ENCODE peak calls at places on chromosomes 7 and 10, in five cellular contexts. Q, H, D, B and A are unnamed samples.

GRCh38 chr7:8274589-8274988 is 12.6 kb upstream of the ICA1 start:
- DNase-seq in Q (no peak), H (no peak), D (no peak), B (no peak), A (no peak)

GRCh38 chr10:23408330-23408976 is 30.4 kb upstream of the OTUD1 start:
- DNase-seq in Q (no peak), H (peak), D (no peak), B (peak), A (no peak)

GRCh38 chr10:117860823-117861222 is 185.9 kb downstream of the RAB11FIP2 start:
- DNase-seq in Q (peak), H (peak), D (peak), B (peak), A (no peak)

GRCh38 chr7:127845497-127846214 is 185.6 kb downstream of the LRRC4 start:
- DNase-seq in Q (no peak), H (no peak), D (no peak), B (no peak), A (no peak)

GRCh38 chr7:151125459-151125834 is 39.2 kb downstream of the AGAP3 start:
- DNase-seq in Q (no peak), H (no peak), D (no peak), B (no peak), A (no peak)

GRCh38 chr10:3808689-3809199 is 23.7 kb upstream of the KLF6 start:
- DNase-seq in Q (no peak), H (no peak), D (no peak), B (no peak), A (no peak)

GRCh38 chr7:159045839-159046238 is 98.8 kb downstream of the VIPR2 start:
- DNase-seq in Q (no peak), H (no peak), D (no peak), B (no peak), A (no peak)

GRCh38 chr7:41967156-41967555 is 264.3 kb upstream of the INHBA start:
- DNase-seq in Q (no peak), H (peak), D (no peak), B (no peak), A (no peak)

GRCh38 chr7:68488366-68489060 is 1109.8 kb upstream of the AUTS2 start:
- DNase-seq in Q (no peak), H (no peak), D (no peak), B (peak), A (no peak)

GRCh38 chr7:74404741-74405140 is 49.0 kb upstream of the GTF2IRD1 start:
- DNase-seq in Q (no peak), H (no peak), D (no peak), B (no peak), A (no peak)

GRCh38 chr7:155215576-155216325 is 81.9 kb upstream of the INSIG1 start:
- DNase-seq in Q (no peak), H (no peak), D (no peak), B (peak), A (no peak)

GRCh38 chr10:97427571-97428179 is 1.7 kb downstream of the PGAM1 start:
- DNase-seq in Q (no peak), H (peak), D (no peak), B (peak), A (no peak)

GRCh38 chr10:122127943-122128342 is 139.0 kb downstream of the TACC2 start:
- DNase-seq in Q (no peak), H (peak), D (no peak), B (no peak), A (no peak)

GRCh38 chr7:121383235-121383634 is 12.9 kb downstream of the FAM3C start:
- DNase-seq in Q (no peak), H (no peak), D (no peak), B (no peak), A (no peak)

GRCh38 chr7:2956526-2957368 is 86.9 kb downstream of the CARD11 start:
- DNase-seq in Q (peak), H (peak), D (peak), B (peak), A (no peak)

GRCh38 chr7:83161186-83161585 is 1.5 kb downstream of the PCLO start:
- DNase-seq in Q (no peak), H (no peak), D (no peak), B (no peak), A (no peak)

GRCh38 chr7:129054438-129055293 is at the start of gene TNPO3:
- DNase-seq in Q (peak), H (peak), D (peak), B (peak), A (peak)

GRCh38 chr7:139231513-139232376 is 708 bp downstream of the UBN2 start:
- DNase-seq in Q (peak), H (peak), D (peak), B (peak), A (no peak)

GRCh38 chr10:34710391-34710751 is 104.7 kb downstream of the PARD3 start:
- DNase-seq in Q (peak), H (peak), D (no peak), B (no peak), A (no peak)

GRCh38 chr7:98294798-98295382 is 13.4 kb downstream of the BRI3 start:
- DNase-seq in Q (peak), H (peak), D (peak), B (peak), A (no peak)

GRCh38 chr7:3895341-3895740 is 594.3 kb downstream of the SDK1 start:
- DNase-seq in Q (no peak), H (no peak), D (no peak), B (no peak), A (no peak)

GRCh38 chr10:77710081-77710551 is 72.5 kb upstream of the KCNMA1 start:
- DNase-seq in Q (no peak), H (no peak), D (no peak), B (no peak), A (peak)

GRCh38 chr10:119892188-119893065 is at the start of gene SEC23IP:
- DNase-seq in Q (peak), H (peak), D (peak), B (peak), A (peak)

GRCh38 chr7:92765725-92766124 is 70.6 kb downstream of the CDK6 start:
- DNase-seq in Q (no peak), H (peak), D (no peak), B (no peak), A (no peak)

GRCh38 chr10:133210398-133211140 is 19.4 kb upstream of the UTF1 start:
- DNase-seq in Q (no peak), H (no peak), D (no peak), B (no peak), A (no peak)

GRCh38 chr7:71871446-71871845 is 540.7 kb downstream of the CALN1 start:
- DNase-seq in Q (no peak), H (no peak), D (peak), B (peak), A (no peak)

GRCh38 chr10:103145860-103146466 is 47.1 kb downstream of the NT5C2 start:
- DNase-seq in Q (no peak), H (peak), D (peak), B (peak), A (no peak)

GRCh38 chr7:76074972-76075370 is 27.1 kb downstream of the MDH2 start:
- DNase-seq in Q (no peak), H (peak), D (no peak), B (no peak), A (no peak)

GRCh38 chr7:2821842-2822507 is 22.1 kb downstream of the GNA12 start:
- DNase-seq in Q (no peak), H (peak), D (no peak), B (no peak), A (no peak)

GRCh38 chr7:77433901-77434300 is 17.8 kb upstream of the GSAP start:
- DNase-seq in Q (no peak), H (no peak), D (no peak), B (no peak), A (no peak)

GRCh38 chr10:88926484-88927249 is 25.9 kb downstream of the ACTA2 start:
- DNase-seq in Q (no peak), H (peak), D (no peak), B (no peak), A (no peak)

DNA sequence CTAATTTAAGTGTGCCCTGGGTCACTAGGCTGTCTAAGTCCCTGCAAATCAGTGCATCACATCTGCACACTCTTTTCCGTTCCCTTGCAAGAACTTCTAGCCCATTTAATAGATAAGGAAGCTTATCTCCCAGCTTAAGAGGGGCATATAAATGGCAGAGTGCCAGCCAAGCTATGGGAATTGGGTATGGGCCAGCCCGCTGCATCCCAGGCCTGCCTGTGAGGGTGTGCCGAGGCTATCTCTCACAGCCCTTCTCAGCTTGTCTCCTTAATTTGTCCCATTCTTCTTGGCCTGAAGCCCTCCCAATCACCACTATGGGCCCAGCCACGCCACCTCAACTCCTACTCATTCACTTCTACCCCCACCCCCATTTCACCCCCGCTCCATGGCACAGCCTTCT is 14.7 kb downstream of the AQP1 start:
- DNase-seq in Q (no peak), H (no peak), D (no peak), B (peak), A (no peak)
- TF ChIP-seq RCOR1 in Q (no peak), H (no peak), D (no peak), B (peak), A (no peak)

DNA sequence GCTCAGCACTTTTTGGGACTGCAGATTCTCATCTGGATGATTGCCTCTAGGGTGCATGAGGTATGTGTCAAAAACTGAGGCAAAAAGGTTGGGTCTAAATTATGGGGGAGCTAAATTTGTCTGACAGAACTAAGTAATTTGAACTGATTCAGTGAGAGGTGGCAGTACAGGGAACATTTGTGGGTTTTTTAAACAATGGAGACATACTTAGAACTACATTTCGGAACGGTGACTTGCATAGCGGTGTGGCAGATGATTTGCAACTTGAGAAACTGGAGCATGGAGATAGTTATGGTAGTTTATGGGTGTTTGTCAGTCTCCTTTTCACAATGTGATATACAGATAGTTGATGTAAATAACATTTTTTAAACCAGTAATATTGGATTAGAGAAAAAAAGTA is 14.6 kb downstream of the TBC1D12 start:
- DNase-seq in Q (no peak), H (no peak), D (no peak), B (no peak), A (no peak)
- TF ChIP-seq RCOR1 in Q (no peak), H (no peak), D (no peak), B (no peak), A (no peak)

DNA sequence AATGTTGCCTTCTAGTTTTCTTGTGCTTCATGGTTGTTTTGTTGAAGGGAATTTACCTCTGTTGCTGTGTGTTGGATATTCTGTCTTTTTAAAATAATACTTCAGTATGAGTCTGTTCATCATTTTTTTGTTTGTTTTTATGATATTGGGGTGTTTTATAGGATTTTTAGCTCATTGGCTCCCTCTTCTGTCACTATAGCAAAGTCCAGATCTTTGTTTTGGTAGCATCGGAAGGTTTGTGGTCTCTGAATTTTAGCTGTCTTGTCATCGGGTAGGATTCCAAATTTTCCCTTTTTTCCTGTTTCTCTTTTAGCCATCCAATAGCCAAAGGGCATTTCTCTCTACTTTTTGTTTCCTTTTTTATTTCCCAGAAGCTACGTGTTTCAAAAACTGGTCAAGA is 91.4 kb downstream of the EXOC4 start:
- DNase-seq in Q (peak), H (peak), D (peak), B (peak), A (no peak)
- TF ChIP-seq RCOR1 in Q (no peak), H (no peak), D (no peak), B (peak), A (no peak)

GRCh38 chr7:81623251-81623855 is 146.5 kb downstream of the HGF start:
- DNase-seq in Q (no peak), H (peak), D (no peak), B (no peak), A (no peak)

GRCh38 chr7:81621893-81622292 is 148.0 kb downstream of the HGF start:
- DNase-seq in Q (no peak), H (no peak), D (no peak), B (no peak), A (no peak)

GRCh38 chr7:81616951-81617350 is 152.9 kb downstream of the HGF start:
- DNase-seq in Q (no peak), H (peak), D (no peak), B (no peak), A (peak)

GRCh38 chr7:81624021-81624630 is 145.7 kb downstream of the HGF start:
- DNase-seq in Q (no peak), H (peak), D (no peak), B (no peak), A (no peak)

DNA sequence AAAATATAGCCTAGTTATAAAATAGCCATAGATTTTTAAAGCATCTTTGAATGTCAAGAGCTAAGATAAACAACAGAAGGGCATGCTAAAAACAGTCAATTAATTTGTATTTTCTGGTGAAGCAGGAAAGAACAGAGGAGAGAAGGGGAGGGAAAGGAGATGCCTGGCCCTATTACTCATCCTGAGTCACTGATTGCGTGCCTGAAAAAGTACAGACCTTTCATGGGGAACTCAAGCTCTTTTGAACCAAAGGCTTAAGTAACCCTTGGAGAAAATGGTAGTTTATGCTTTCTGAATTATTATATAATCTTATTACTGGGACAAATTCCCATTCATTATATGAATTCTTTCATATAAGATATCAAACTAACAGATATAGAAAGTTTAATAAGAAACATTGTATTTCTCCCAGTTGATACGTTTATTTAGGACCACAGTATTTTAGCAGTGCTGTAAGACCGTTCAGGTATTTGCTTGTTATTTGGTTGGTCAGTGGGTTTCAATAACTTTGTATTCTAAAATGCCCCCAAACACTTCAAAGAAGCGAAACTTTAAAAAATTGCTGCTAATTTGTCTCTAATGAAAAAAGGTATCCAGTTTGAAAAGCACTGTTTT is 151.3 kb downstream of the HGF start:
- DNase-seq in Q (peak), H (peak), D (no peak), B (no peak), A (no peak)
- TF ChIP-seq RCOR1 in Q (no peak), H (no peak), D (no peak), B (no peak), A (no peak)

GRCh38 chr7:85997515-85997914 is 646.2 kb upstream of the GRM3 start:
- DNase-seq in Q (no peak), H (no peak), D (no peak), B (no peak), A (no peak)
- TF ChIP-seq RCOR1 in Q (no peak), H (no peak), D (no peak), B (no peak), A (no peak)

DNA sequence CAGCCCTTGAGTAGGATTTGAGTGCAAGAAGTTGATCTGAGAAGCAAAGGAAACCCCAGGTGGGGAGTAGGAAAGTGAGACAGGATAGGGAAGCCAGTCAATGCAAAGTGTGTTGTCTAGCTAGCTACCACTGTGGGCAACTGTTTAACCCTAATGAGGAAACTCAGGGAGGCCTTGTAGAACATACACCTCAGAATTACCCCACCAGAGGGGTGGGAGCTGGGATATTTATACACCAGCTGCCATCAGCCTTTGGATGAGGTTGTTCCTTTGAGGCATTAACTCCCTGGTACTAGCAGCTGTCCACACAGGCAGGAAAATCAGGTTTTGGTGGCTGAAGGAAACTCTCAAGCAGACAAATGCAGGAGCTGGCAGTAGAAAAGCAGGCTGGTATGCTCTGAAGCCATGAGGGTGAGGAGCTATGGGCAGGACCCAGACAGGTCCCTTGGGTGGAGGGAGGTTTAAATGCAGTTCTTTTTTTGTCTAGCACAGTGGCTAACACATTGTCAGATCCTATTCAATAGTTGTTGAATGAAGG is 60.1 kb upstream of the ARID5B start:
- DNase-seq in Q (no peak), H (no peak), D (no peak), B (no peak), A (no peak)
- TF ChIP-seq RCOR1 in Q (no peak), H (no peak), D (no peak), B (no peak), A (no peak)

GRCh38 chr10:7572435-7572834 is 94.3 kb downstream of the ITIH5 start:
- DNase-seq in Q (no peak), H (no peak), D (no peak), B (no peak), A (no peak)
- TF ChIP-seq RCOR1 in Q (no peak), H (no peak), D (no peak), B (no peak), A (no peak)

DNA sequence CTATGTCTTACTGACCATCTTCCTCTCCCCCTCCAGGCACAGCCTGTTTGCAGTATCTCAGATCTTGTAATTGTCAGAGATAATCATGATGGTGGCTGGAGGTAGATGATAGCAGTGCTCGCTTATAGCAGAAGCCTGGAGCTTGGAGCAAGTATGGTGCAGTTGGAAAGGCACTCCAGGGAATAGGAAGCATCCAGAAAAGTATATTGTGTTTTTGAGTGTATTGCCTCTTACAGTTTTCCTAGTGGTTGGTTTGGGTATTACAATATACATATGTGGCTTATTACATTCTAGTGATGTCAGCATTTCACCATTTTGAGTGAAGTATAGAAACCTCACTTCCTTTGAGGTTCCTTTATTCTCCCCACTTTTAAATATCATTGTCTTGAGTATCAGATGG is 101.5 kb downstream of the STK31 start:
- DNase-seq in Q (no peak), H (no peak), D (peak), B (no peak), A (no peak)
- TF ChIP-seq RCOR1 in Q (no peak), H (no peak), D (no peak), B (no peak), A (no peak)

GRCh38 chr7:13800694-13801448 is 188.6 kb downstream of the ETV1 start:
- DNase-seq in Q (no peak), H (peak), D (no peak), B (no peak), A (no peak)
- TF ChIP-seq RCOR1 in Q (no peak), H (no peak), D (no peak), B (no peak), A (no peak)